ENCODE peak calls at places on chromosomes 12 and 14, in five cellular contexts. K is activated CD8-positive, alpha-beta memory T cell treated with anti-CD3 and anti-CD28 coated beads, Interleukin-2, amount 50 U/mL, for 48 hours; Y is stimulated activated CD4-positive, alpha-beta T cell treated with anti-CD3 and anti-CD28 coated beads, Interleukin-12 subunit alpha, Interleukin-12 subunit beta, amount 100 ng/mL, for 48 hours; J is T-cell; Q is activated CD4-positive, alpha-beta T cell treated with anti-CD3 and anti-CD28 coated beads, Interleukin-2, amount 50 U/mL, for 1 hour. U is an unnamed sample.
A peak's percentile ranks its signal among the peaks of the same experiment; 100 is the strongest.

GRCh38 chr14:59251811-59252771 is 63.6 kb downstream of the DAAM1 start:
- DNase-seq in K (no peak), Y (no peak), J (no peak), Q (no peak), U (no peak)

GRCh38 chr14:90815817-90816662 is at the start of gene TTC7B:
- DNase-seq in K (peak; percentile 63), Y (peak; percentile 22), J (no peak), Q (peak; percentile 23), U (no peak)

GRCh38 chr12:114638790-114639435 is 45.1 kb downstream of the TBX3 start:
- DNase-seq in K (no peak), Y (no peak), J (no peak), Q (no peak), U (no peak)

GRCh38 chr12:103779410-103780092 is 61.5 kb downstream of the NT5DC3 start:
- DNase-seq in K (no peak), Y (no peak), J (no peak), Q (no peak), U (no peak)

GRCh38 chr12:53068811-53069585 is 10.2 kb downstream of the SPRYD3 start:
- DNase-seq in K (no peak), Y (no peak), J (no peak), Q (no peak), U (no peak)

GRCh38 chr14:32435411-32435810 is 106.3 kb downstream of the AKAP6 start:
- DNase-seq in K (no peak), Y (no peak), J (no peak), Q (no peak), U (no peak)

GRCh38 chr12:65823481-65824313 is 586 bp upstream of the HMGA2 start:
- DNase-seq in K (peak; percentile 56), Y (no peak), J (no peak), Q (no peak), U (no peak)

GRCh38 chr12:15726757-15727112 is 62.5 kb downstream of the EPS8 start:
- DNase-seq in K (no peak), Y (no peak), J (no peak), Q (no peak), U (no peak)

GRCh38 chr12:87086118-87086891 is 830.1 kb upstream of the MGAT4C start:
- DNase-seq in K (no peak), Y (no peak), J (no peak), Q (no peak), U (peak; percentile 4)

GRCh38 chr14:96297000-96297399 is 41.0 kb downstream of the BDKRB1 start:
- DNase-seq in K (no peak), Y (no peak), J (no peak), Q (no peak), U (no peak)

GRCh38 chr14:103141117-103141796 is 18.0 kb downstream of the TNFAIP2 start:
- DNase-seq in K (peak; percentile 66), Y (peak; percentile 23), J (no peak), Q (no peak), U (no peak)

GRCh38 chr14:95265106-95266094 is 54.3 kb downstream of the CLMN start:
- DNase-seq in K (peak; percentile 58), Y (peak; percentile 36), J (no peak), Q (no peak), U (peak; percentile 19)

GRCh38 chr12:40137252-40137651 is 31.4 kb upstream of the SLC2A13 start:
- DNase-seq in K (no peak), Y (no peak), J (no peak), Q (no peak), U (no peak)

GRCh38 chr12:41856228-41856627 is 288.4 kb downstream of the GXYLT1 start:
- DNase-seq in K (no peak), Y (no peak), J (no peak), Q (no peak), U (no peak)

GRCh38 chr14:67461341-67461985 is 27.1 kb downstream of the TMEM229B start:
- DNase-seq in K (no peak), Y (no peak), J (no peak), Q (no peak), U (no peak)

GRCh38 chr14:76574416-76574815 is 186.9 kb upstream of the VASH1 start:
- DNase-seq in K (no peak), Y (no peak), J (no peak), Q (no peak), U (no peak)

GRCh38 chr14:104983231-104983721 is 2.3 kb upstream of the CLBA1 start:
- DNase-seq in K (no peak), Y (no peak), J (no peak), Q (no peak), U (no peak)

GRCh38 chr12:123958462-123958861 is 14.2 kb downstream of the CCDC92 start:
- DNase-seq in K (no peak), Y (no peak), J (no peak), Q (no peak), U (no peak)

GRCh38 chr14:50479041-50479440 is 53.3 kb downstream of the MAP4K5 start:
- DNase-seq in K (no peak), Y (no peak), J (no peak), Q (no peak), U (no peak)

GRCh38 chr12:94207467-94208432 is 59.4 kb downstream of the PLXNC1 start:
- DNase-seq in K (no peak), Y (peak; percentile 19), J (peak; percentile 8), Q (peak; percentile 9), U (no peak)

GRCh38 chr14:73786632-73786941 is 65.0 kb upstream of the PTGR2 start:
- DNase-seq in K (no peak), Y (no peak), J (no peak), Q (no peak), U (no peak)

GRCh38 chr12:46546634-46547273 is 174.2 kb upstream of the SLC38A2 start:
- DNase-seq in K (no peak), Y (no peak), J (no peak), Q (no peak), U (no peak)

GRCh38 chr12:21773263-21773741 is 1.2 kb downstream of the KCNJ8 start:
- DNase-seq in K (no peak), Y (no peak), J (no peak), Q (no peak), U (no peak)

GRCh38 chr12:23760495-23760894 is 189.0 kb downstream of the SOX5 start:
- DNase-seq in K (no peak), Y (no peak), J (no peak), Q (no peak), U (no peak)

GRCh38 chr12:123119808-123120207 is 31.1 kb downstream of the PITPNM2 start:
- DNase-seq in K (peak; percentile 63), Y (peak; percentile 8), J (peak; percentile 12), Q (peak; percentile 41), U (peak; percentile 25)

GRCh38 chr12:77734489-77734888 is 96.2 kb upstream of the NAV3 start:
- DNase-seq in K (no peak), Y (no peak), J (no peak), Q (no peak), U (no peak)

GRCh38 chr12:10851243-10851858 is 2.1 kb upstream of the PRR4 start:
- DNase-seq in K (no peak), Y (no peak), J (no peak), Q (no peak), U (no peak)

GRCh38 chr12:50275545-50275944 is 7.8 kb downstream of the LIMA1 start:
- DNase-seq in K (no peak), Y (no peak), J (no peak), Q (no peak), U (no peak)

GRCh38 chr12:47856094-47856493 is 36.4 kb upstream of the HDAC7 start:
- DNase-seq in K (no peak), Y (no peak), J (no peak), Q (no peak), U (no peak)

GRCh38 chr14:40691066-40691465 is 915.6 kb upstream of the LRFN5 start:
- DNase-seq in K (no peak), Y (no peak), J (no peak), Q (no peak), U (no peak)

GRCh38 chr12:66132408-66132807 is 1.9 kb upstream of the LLPH start:
- DNase-seq in K (no peak), Y (no peak), J (no peak), Q (no peak), U (no peak)

GRCh38 chr12:6326316-6326959 is 15.4 kb downstream of the TNFRSF1A start:
- DNase-seq in K (no peak), Y (no peak), J (no peak), Q (no peak), U (no peak)

GRCh38 chr12:118330421-118331018 is 42.2 kb downstream of the TAOK3 start:
- DNase-seq in K (no peak), Y (no peak), J (no peak), Q (no peak), U (no peak)

U was measured in SHP77 treated with DMSO at 0.1 percent for 48 hours.